ENCODE peak calls at places on chromosomes 7 and 10, in five cellular contexts. C is OCI-LY7, Q is PC-3, M is hepatocyte, K is HCT116. I is an unnamed sample.

GRCh38 chr7:19114591-19114855 is 2.9 kb downstream of the TWIST1 start:
- DNase-seq in C (no peak), Q (peak), M (no peak), K (no peak), I (no peak)

GRCh38 chr10:2119316-2119715 is 382.0 kb upstream of the ADARB2 start:
- DNase-seq in C (no peak), Q (peak), M (no peak), K (no peak), I (no peak)

GRCh38 chr7:8516976-8517375 is 83.6 kb downstream of the NXPH1 start:
- DNase-seq in C (no peak), Q (peak), M (no peak), K (no peak), I (no peak)

GRCh38 chr7:6256709-6257535 is 15.5 kb downstream of the CYTH3 start:
- DNase-seq in C (no peak), Q (no peak), M (peak), K (no peak), I (peak)

GRCh38 chr7:2417981-2418481 is 14.6 kb downstream of the CHST12 start:
- DNase-seq in C (no peak), Q (no peak), M (no peak), K (no peak), I (no peak)

GRCh38 chr7:135597926-135598305 is 40.2 kb downstream of the NUP205 start:
- DNase-seq in C (no peak), Q (no peak), M (no peak), K (no peak), I (no peak)

GRCh38 chr7:36285276-36285675 is 104.4 kb upstream of the ANLN start:
- DNase-seq in C (no peak), Q (no peak), M (no peak), K (no peak), I (no peak)

GRCh38 chr10:70575486-70575873 is 27.1 kb downstream of the PRF1 start:
- DNase-seq in C (no peak), Q (no peak), M (no peak), K (no peak), I (peak)

GRCh38 chr7:19116121-19117080 is 1.0 kb downstream of the TWIST1 start:
- DNase-seq in C (no peak), Q (peak), M (no peak), K (no peak), I (peak)

GRCh38 chr7:30206942-30207341 is 72.2 kb downstream of the MTURN start:
- DNase-seq in C (no peak), Q (no peak), M (no peak), K (no peak), I (no peak)

GRCh38 chr7:81462672-81463071 is 307.2 kb downstream of the HGF start:
- DNase-seq in C (no peak), Q (peak), M (no peak), K (no peak), I (no peak)

GRCh38 chr10:5944389-5945202 is 32.7 kb downstream of the IL15RA start:
- DNase-seq in C (no peak), Q (peak), M (peak), K (peak), I (no peak)

GRCh38 chr7:93310346-93310745 is 78.2 kb downstream of the VPS50 start:
- DNase-seq in C (no peak), Q (peak), M (no peak), K (no peak), I (no peak)

GRCh38 chr7:44999245-45000095 is 531 bp upstream of the CCM2 start:
- DNase-seq in C (peak), Q (peak), M (peak), K (peak), I (peak)

GRCh38 chr7:118626739-118627138 is 402.2 kb downstream of the ANKRD7 start:
- DNase-seq in C (peak), Q (no peak), M (no peak), K (no peak), I (no peak)

GRCh38 chr10:88281592-88282268 is 301.4 kb downstream of the RNLS start:
- DNase-seq in C (peak), Q (no peak), M (no peak), K (no peak), I (no peak)

GRCh38 chr7:135251502-135252327 is 18.1 kb downstream of the STRA8 start:
- DNase-seq in C (no peak), Q (no peak), M (no peak), K (no peak), I (no peak)

GRCh38 chr7:46660402-46660801 is 739.3 kb upstream of the IGFBP3 start:
- DNase-seq in C (no peak), Q (no peak), M (no peak), K (no peak), I (no peak)

GRCh38 chr7:3246133-3246532 is 54.9 kb upstream of the SDK1 start:
- DNase-seq in C (no peak), Q (no peak), M (no peak), K (no peak), I (no peak)

GRCh38 chr10:14556285-14556956 is 218.3 kb downstream of the FAM107B start:
- DNase-seq in C (peak), Q (no peak), M (peak), K (no peak), I (peak)

GRCh38 chr10:75593690-75594556 is 162.5 kb downstream of the LRMDA start:
- DNase-seq in C (no peak), Q (no peak), M (no peak), K (no peak), I (no peak)

GRCh38 chr10:94429049-94429707 is 26.8 kb downstream of the TBC1D12 start:
- DNase-seq in C (no peak), Q (no peak), M (no peak), K (no peak), I (no peak)

GRCh38 chr10:71635251-71635866 is 84.2 kb downstream of the C10orf105 start:
- DNase-seq in C (no peak), Q (no peak), M (no peak), K (no peak), I (no peak)

GRCh38 chr10:422675-423074 is 266.8 kb downstream of the DIP2C start:
- DNase-seq in C (no peak), Q (no peak), M (no peak), K (no peak), I (no peak)

GRCh38 chr10:75431180-75432111 is at the start of gene LRMDA:
- DNase-seq in C (no peak), Q (peak), M (peak), K (no peak), I (peak)

GRCh38 chr10:120477006-120477722 is 20.1 kb downstream of the PLPP4 start:
- DNase-seq in C (no peak), Q (no peak), M (peak), K (no peak), I (no peak)

GRCh38 chr10:15245530-15245929 is 77.0 kb upstream of the NMT2 start:
- DNase-seq in C (peak), Q (no peak), M (no peak), K (peak), I (no peak)

GRCh38 chr7:151078233-151079040 is 2.2 kb downstream of the FASTK start:
- DNase-seq in C (no peak), Q (no peak), M (peak), K (no peak), I (no peak)

GRCh38 chr10:59971915-59972314 is 65.6 kb upstream of the CCDC6 start:
- DNase-seq in C (no peak), Q (peak), M (peak), K (no peak), I (no peak)

GRCh38 chr10:97195654-97196212 is 10.0 kb upstream of the SLIT1 start:
- DNase-seq in C (no peak), Q (no peak), M (no peak), K (no peak), I (no peak)

GRCh38 chr10:60989400-60989876 is 45.5 kb upstream of the RHOBTB1 start:
- DNase-seq in C (peak), Q (peak), M (peak), K (no peak), I (no peak)

GRCh38 chr7:148709019-148709418 is 10.3 kb downstream of the CUL1 start:
- DNase-seq in C (no peak), Q (no peak), M (no peak), K (no peak), I (no peak)

GRCh38 chr10:114684822-114685209 is 26.7 kb upstream of the ABLIM1 start:
- DNase-seq in C (no peak), Q (peak), M (peak), K (no peak), I (no peak)

GRCh38 chr7:8125680-8126444 is 136.1 kb downstream of the ICA1 start:
- DNase-seq in C (peak), Q (no peak), M (no peak), K (no peak), I (peak)

GRCh38 chr7:56483153-56483552 is 366.9 kb upstream of the NUPR2 start:
- DNase-seq in C (no peak), Q (no peak), M (no peak), K (no peak), I (no peak)

GRCh38 chr7:134996097-134996550 is 9.8 kb downstream of the AGBL3 start:
- DNase-seq in C (no peak), Q (no peak), M (peak), K (no peak), I (peak)

GRCh38 chr7:51949726-51950644 is 633.4 kb upstream of the COBL start:
- DNase-seq in C (no peak), Q (no peak), M (no peak), K (no peak), I (no peak)

GRCh38 chr7:101218236-101219130 is 518 bp downstream of the ZNHIT1 start:
- DNase-seq in C (no peak), Q (no peak), M (peak), K (no peak), I (no peak)

DNA sequence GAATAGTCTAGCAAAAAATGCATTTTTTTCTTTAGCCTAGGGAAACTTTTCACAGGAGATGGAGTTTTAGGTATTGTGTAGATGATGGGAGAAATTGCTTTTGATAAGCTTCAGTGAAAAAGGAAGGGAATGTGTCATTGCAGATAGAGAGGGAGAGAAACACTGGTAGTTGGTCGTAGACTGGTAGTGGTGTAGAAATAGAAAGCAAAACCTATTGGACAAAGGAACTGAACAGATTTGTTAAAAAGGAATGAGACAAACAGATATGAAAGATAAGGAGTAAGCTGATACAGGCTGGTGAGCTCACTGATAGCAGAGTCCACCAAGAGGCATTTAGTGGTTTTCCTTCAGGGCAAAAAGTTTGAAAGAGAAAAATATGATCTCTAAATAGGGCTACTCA is 94.3 kb downstream of the ZEB1 start:
- DNase-seq in C (no peak), Q (no peak), M (no peak), K (no peak), I (no peak)
- TF ChIP-seq EZH2phosphoT487 in C (no peak), Q (no peak), M (no peak), K (no peak), I (no peak)

DNA sequence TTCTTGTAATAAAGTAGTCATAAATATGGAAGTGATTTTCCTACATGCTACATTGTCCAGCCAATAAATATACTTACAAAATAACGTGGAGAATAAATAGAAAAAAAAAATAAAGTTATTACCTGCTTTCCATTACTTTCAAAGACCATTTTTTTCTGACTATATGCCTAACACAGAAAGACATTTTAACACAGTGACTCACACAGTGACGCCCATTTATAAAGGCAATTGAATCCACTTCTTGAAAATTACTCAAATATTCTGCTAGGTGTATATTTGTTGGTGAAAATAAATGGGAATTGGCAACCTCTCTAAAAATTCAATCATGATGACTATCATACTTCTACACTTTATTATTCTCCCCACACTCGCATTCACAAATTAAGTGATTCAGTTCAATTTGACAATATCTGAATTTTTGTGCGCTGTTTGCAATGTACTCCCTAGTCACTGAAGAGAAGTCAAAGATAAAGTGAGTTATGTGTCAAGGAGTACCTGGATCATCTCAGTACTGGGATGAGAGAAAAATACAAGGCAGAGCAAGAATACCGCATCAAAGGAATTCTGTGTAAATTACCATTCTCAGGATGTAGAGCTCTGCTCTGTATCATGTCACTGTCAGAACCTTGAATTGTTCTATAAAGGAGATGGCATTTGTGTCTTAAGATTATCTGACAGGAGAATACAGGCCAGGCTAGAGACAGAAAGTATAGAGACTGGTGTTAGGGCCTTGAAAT is 642.7 kb downstream of the IPMK start:
- DNase-seq in C (no peak), Q (peak), M (no peak), K (no peak), I (no peak)
- H3K27ac ChIP-seq in C (no peak), Q (no peak), M (no peak), K (no peak), I (no peak)

DNA sequence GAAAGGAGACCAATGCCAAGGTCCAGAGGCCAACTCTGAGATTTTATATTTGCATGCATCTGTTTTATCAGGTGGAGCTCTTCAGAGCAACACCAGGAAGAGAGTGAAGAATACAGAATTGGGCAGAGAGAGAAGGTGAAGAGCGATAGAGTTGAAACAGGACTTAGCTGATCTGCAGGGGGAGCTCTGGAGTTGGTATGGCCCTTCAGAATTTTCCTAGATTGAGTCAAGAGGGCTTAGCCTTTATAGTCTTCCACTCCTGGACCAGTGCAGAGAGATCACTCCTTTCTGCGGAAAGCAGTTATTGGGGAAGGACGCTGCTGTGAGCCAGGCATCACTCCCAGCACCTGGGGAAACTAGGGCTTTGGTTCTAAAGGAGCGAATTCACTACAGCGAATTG is 105.0 kb upstream of the DGKB start:
- DNase-seq in C (no peak), Q (peak), M (peak), K (peak), I (no peak)
- TF ChIP-seq CTCF in C (peak), Q (peak), M (no peak), K (peak), I (peak)

DNA sequence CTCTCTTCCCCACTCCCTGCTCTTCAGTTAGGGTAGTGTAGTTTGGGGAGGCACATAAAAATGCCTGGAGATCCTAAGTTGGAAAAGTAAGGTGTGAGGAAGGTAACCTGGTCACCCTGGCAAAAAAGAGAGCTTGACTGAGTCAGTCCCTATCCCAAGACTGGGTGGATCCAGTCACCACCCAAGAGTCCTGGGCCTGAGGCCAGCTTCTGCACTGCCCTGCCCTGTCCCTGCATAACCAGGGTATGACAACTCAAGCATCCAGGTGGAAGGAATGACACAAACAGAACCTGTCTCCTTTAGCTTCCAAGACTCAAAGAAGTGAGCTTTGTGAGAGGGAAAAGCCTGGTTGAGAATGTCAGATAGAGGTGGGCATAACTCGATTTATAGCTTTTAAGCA is 26.9 kb upstream of the SORBS1 start:
- DNase-seq in C (no peak), Q (peak), M (no peak), K (no peak), I (no peak)
- TF ChIP-seq EZH2phosphoT487 in C (no peak), Q (no peak), M (no peak), K (no peak), I (no peak)

GRCh38 chr10:12077580-12078180 is 8.9 kb downstream of the DHTKD1 start:
- DNase-seq in C (peak), Q (no peak), M (no peak), K (no peak), I (no peak)

GRCh38 chr10:12068467-12069269 is at the start of gene DHTKD1:
- DNase-seq in C (peak), Q (peak), M (peak), K (peak), I (peak)

GRCh38 chr10:12073526-12073925 is 4.8 kb downstream of the DHTKD1 start:
- DNase-seq in C (peak), Q (no peak), M (peak), K (no peak), I (no peak)
- H3K27ac ChIP-seq in C (peak), Q (no peak), M (no peak), K (no peak), I (no peak)

GRCh38 chr7:99309141-99309540 is 16.6 kb upstream of the ARPC1A start:
- DNase-seq in C (no peak), Q (no peak), M (no peak), K (no peak), I (no peak)

GRCh38 chr7:99313204-99313573 is 12.5 kb upstream of the ARPC1A start:
- DNase-seq in C (no peak), Q (no peak), M (no peak), K (no peak), I (peak)

GRCh38 chr7:99310004-99310403 is 15.7 kb upstream of the ARPC1A start:
- DNase-seq in C (no peak), Q (no peak), M (no peak), K (no peak), I (no peak)

GRCh38 chr7:99312316-99313203 is 13.1 kb upstream of the ARPC1A start:
- DNase-seq in C (peak), Q (peak), M (peak), K (peak), I (peak)

GRCh38 chr7:99311702-99312101 is 14.0 kb upstream of the ARPC1A start:
- DNase-seq in C (no peak), Q (peak), M (no peak), K (no peak), I (no peak)
- TF ChIP-seq CTCF in C (no peak), Q (peak), M (peak), K (peak), I (no peak)

GRCh38 chr10:8444630-8445029 is 390.1 kb downstream of the GATA3 start:
- DNase-seq in C (no peak), Q (peak), M (peak), K (no peak), I (no peak)
- TF ChIP-seq EZH2phosphoT487 in C (no peak), Q (no peak), M (no peak), K (no peak), I (no peak)

I was measured in MM.1S.